ENCODE peak calls at places on chromosomes 6 and 20, in eight cellular contexts. One of them, this sample, is unnamed.

GRCh38 chr6:2111162-2111677 is 134.2 kb downstream of the GMDS start:
- DNase-seq in right lobe of liver: no peak
- DNase-seq in bronchial epithelial cell: peak
- DNase-seq in NCI-H82: no peak
- DNase-seq in tibial artery: no peak
- DNase-seq in lung microvascular endothelial cell: peak
- DNase-seq in colonic mucosa: no peak
- DNase-seq in HT-29: no peak
- DNase-seq in this sample: peak

GRCh38 chr6:169722362-169723199 is 1.7 kb downstream of the PHF10 start:
- DNase-seq in colonic mucosa: peak
- DNase-seq in HT-29: peak
- DNase-seq in NCI-H82: peak
- DNase-seq in lung microvascular endothelial cell: peak
- DNase-seq in bronchial epithelial cell: peak
- DNase-seq in tibial artery: peak
- DNase-seq in right lobe of liver: peak
- DNase-seq in this sample: peak

GRCh38 chr20:33789858-33790182 is 21.3 kb upstream of the CHMP4B start:
- DNase-seq in HT-29: no peak
- DNase-seq in bronchial epithelial cell: no peak
- DNase-seq in tibial artery: no peak
- DNase-seq in right lobe of liver: no peak
- DNase-seq in lung microvascular endothelial cell: no peak
- DNase-seq in colonic mucosa: no peak
- DNase-seq in NCI-H82: no peak
- DNase-seq in this sample: no peak

GRCh38 chr6:123030292-123030691 is 34.3 kb downstream of the CLVS2 start:
- DNase-seq in colonic mucosa: no peak
- DNase-seq in lung microvascular endothelial cell: no peak
- DNase-seq in bronchial epithelial cell: peak
- DNase-seq in right lobe of liver: no peak
- DNase-seq in HT-29: no peak
- DNase-seq in NCI-H82: no peak
- DNase-seq in tibial artery: no peak
- DNase-seq in this sample: no peak

GRCh38 chr6:16854986-16855385 is 93.7 kb upstream of the ATXN1 start:
- DNase-seq in tibial artery: no peak
- DNase-seq in bronchial epithelial cell: no peak
- DNase-seq in NCI-H82: no peak
- DNase-seq in lung microvascular endothelial cell: no peak
- DNase-seq in HT-29: no peak
- DNase-seq in colonic mucosa: no peak
- DNase-seq in right lobe of liver: no peak
- DNase-seq in this sample: no peak

GRCh38 chr6:136014454-136015421 is 163.2 kb downstream of the PDE7B start:
- DNase-seq in tibial artery: no peak
- DNase-seq in bronchial epithelial cell: peak
- DNase-seq in lung microvascular endothelial cell: no peak
- DNase-seq in HT-29: no peak
- DNase-seq in colonic mucosa: no peak
- DNase-seq in right lobe of liver: no peak
- DNase-seq in NCI-H82: no peak
- DNase-seq in this sample: peak

GRCh38 chr6:17352302-17352701 is 41.1 kb upstream of the CAP2 start:
- DNase-seq in right lobe of liver: no peak
- DNase-seq in bronchial epithelial cell: peak
- DNase-seq in NCI-H82: no peak
- DNase-seq in tibial artery: no peak
- DNase-seq in lung microvascular endothelial cell: no peak
- DNase-seq in colonic mucosa: no peak
- DNase-seq in HT-29: no peak
- DNase-seq in this sample: no peak

GRCh38 chr6:137808191-137808590 is 58.9 kb upstream of the TNFAIP3 start:
- DNase-seq in NCI-H82: no peak
- DNase-seq in lung microvascular endothelial cell: no peak
- DNase-seq in right lobe of liver: no peak
- DNase-seq in colonic mucosa: no peak
- DNase-seq in tibial artery: no peak
- DNase-seq in HT-29: no peak
- DNase-seq in bronchial epithelial cell: peak
- DNase-seq in this sample: peak

GRCh38 chr20:61881861-61882260 is 183.8 kb downstream of the TAF4 start:
- DNase-seq in right lobe of liver: no peak
- DNase-seq in tibial artery: no peak
- DNase-seq in HT-29: no peak
- DNase-seq in colonic mucosa: no peak
- DNase-seq in NCI-H82: no peak
- DNase-seq in lung microvascular endothelial cell: no peak
- DNase-seq in bronchial epithelial cell: no peak
- DNase-seq in this sample: no peak

GRCh38 chr6:35972471-35972985 is 51.6 kb upstream of the SRPK1 start:
- DNase-seq in right lobe of liver: peak
- DNase-seq in NCI-H82: peak
- DNase-seq in colonic mucosa: no peak
- DNase-seq in lung microvascular endothelial cell: no peak
- DNase-seq in bronchial epithelial cell: no peak
- DNase-seq in tibial artery: no peak
- DNase-seq in HT-29: peak
- DNase-seq in this sample: no peak

GRCh38 chr6:82072771-82073170 is 174.8 kb downstream of the IBTK start:
- DNase-seq in tibial artery: no peak
- DNase-seq in HT-29: no peak
- DNase-seq in right lobe of liver: no peak
- DNase-seq in colonic mucosa: no peak
- DNase-seq in lung microvascular endothelial cell: no peak
- DNase-seq in NCI-H82: no peak
- DNase-seq in bronchial epithelial cell: peak
- DNase-seq in this sample: peak

GRCh38 chr6:151196571-151196970 is 43.2 kb upstream of the AKAP12 start:
- DNase-seq in bronchial epithelial cell: no peak
- DNase-seq in lung microvascular endothelial cell: no peak
- DNase-seq in colonic mucosa: peak
- DNase-seq in right lobe of liver: no peak
- DNase-seq in NCI-H82: no peak
- DNase-seq in HT-29: no peak
- DNase-seq in tibial artery: peak
- DNase-seq in this sample: peak

GRCh38 chr6:120938876-120939231 is 395.4 kb downstream of the TBC1D32 start:
- DNase-seq in bronchial epithelial cell: no peak
- DNase-seq in right lobe of liver: no peak
- DNase-seq in HT-29: no peak
- DNase-seq in lung microvascular endothelial cell: no peak
- DNase-seq in NCI-H82: no peak
- DNase-seq in tibial artery: no peak
- DNase-seq in colonic mucosa: no peak
- DNase-seq in this sample: no peak

GRCh38 chr6:43146709-43147108 is 24.4 kb upstream of the SRF start:
- DNase-seq in NCI-H82: no peak
- DNase-seq in tibial artery: no peak
- DNase-seq in right lobe of liver: no peak
- DNase-seq in HT-29: no peak
- DNase-seq in bronchial epithelial cell: no peak
- DNase-seq in lung microvascular endothelial cell: no peak
- DNase-seq in colonic mucosa: no peak
- DNase-seq in this sample: no peak

GRCh38 chr20:48752963-48753362 is 74.8 kb downstream of the PREX1 start:
- DNase-seq in bronchial epithelial cell: no peak
- DNase-seq in HT-29: no peak
- DNase-seq in tibial artery: no peak
- DNase-seq in colonic mucosa: no peak
- DNase-seq in lung microvascular endothelial cell: no peak
- DNase-seq in right lobe of liver: no peak
- DNase-seq in NCI-H82: no peak
- DNase-seq in this sample: no peak

GRCh38 chr6:46000905-46001304 is 14.8 kb downstream of the CLIC5 start:
- DNase-seq in tibial artery: no peak
- DNase-seq in NCI-H82: peak
- DNase-seq in bronchial epithelial cell: no peak
- DNase-seq in HT-29: no peak
- DNase-seq in colonic mucosa: no peak
- DNase-seq in lung microvascular endothelial cell: no peak
- DNase-seq in right lobe of liver: no peak
- DNase-seq in this sample: no peak

GRCh38 chr6:107495196-107495643 is 5.3 kb downstream of the SOBP start:
- DNase-seq in right lobe of liver: no peak
- DNase-seq in colonic mucosa: no peak
- DNase-seq in HT-29: no peak
- DNase-seq in lung microvascular endothelial cell: no peak
- DNase-seq in bronchial epithelial cell: peak
- DNase-seq in tibial artery: no peak
- DNase-seq in NCI-H82: no peak
- DNase-seq in this sample: peak

GRCh38 chr6:26240157-26240980 is 124.6 kb upstream of the BTN3A2 start:
- DNase-seq in colonic mucosa: peak
- DNase-seq in NCI-H82: no peak
- DNase-seq in right lobe of liver: no peak
- DNase-seq in lung microvascular endothelial cell: peak
- DNase-seq in bronchial epithelial cell: peak
- DNase-seq in tibial artery: peak
- DNase-seq in HT-29: no peak
- DNase-seq in this sample: no peak

GRCh38 chr20:13995086-13995665 is at the start of gene MACROD2:
- DNase-seq in right lobe of liver: peak
- DNase-seq in colonic mucosa: peak
- DNase-seq in lung microvascular endothelial cell: peak
- DNase-seq in bronchial epithelial cell: peak
- DNase-seq in tibial artery: peak
- DNase-seq in NCI-H82: peak
- DNase-seq in HT-29: peak
- DNase-seq in this sample: peak

GRCh38 chr6:56683882-56684281 is 41.2 kb upstream of the DST start:
- DNase-seq in right lobe of liver: peak
- DNase-seq in bronchial epithelial cell: peak
- DNase-seq in colonic mucosa: peak
- DNase-seq in NCI-H82: no peak
- DNase-seq in HT-29: peak
- DNase-seq in tibial artery: peak
- DNase-seq in lung microvascular endothelial cell: peak
- DNase-seq in this sample: peak

GRCh38 chr6:89989742-89990141 is 95.5 kb downstream of the GJA10 start:
- DNase-seq in HT-29: no peak
- DNase-seq in colonic mucosa: no peak
- DNase-seq in bronchial epithelial cell: no peak
- DNase-seq in NCI-H82: no peak
- DNase-seq in tibial artery: no peak
- DNase-seq in right lobe of liver: no peak
- DNase-seq in lung microvascular endothelial cell: no peak
- DNase-seq in this sample: peak

GRCh38 chr6:88868559-88868860 is 94.9 kb downstream of the RNGTT start:
- DNase-seq in bronchial epithelial cell: no peak
- DNase-seq in NCI-H82: no peak
- DNase-seq in lung microvascular endothelial cell: peak
- DNase-seq in colonic mucosa: no peak
- DNase-seq in right lobe of liver: no peak
- DNase-seq in HT-29: no peak
- DNase-seq in tibial artery: no peak
- DNase-seq in this sample: no peak

GRCh38 chr6:169851641-169852503 is 100.5 kb downstream of the ERMARD start:
- DNase-seq in bronchial epithelial cell: peak
- DNase-seq in HT-29: no peak
- DNase-seq in right lobe of liver: peak
- DNase-seq in NCI-H82: peak
- DNase-seq in colonic mucosa: peak
- DNase-seq in lung microvascular endothelial cell: peak
- DNase-seq in tibial artery: peak
- DNase-seq in this sample: no peak